ENCODE peak calls at places on chromosomes 5 and 9, in four cellular contexts. L is amniotic stem cell, U is adrenal gland, Y is IMR-90. J is an unnamed sample.

GRCh38 chr5:56961746-56962145 is 9.8 kb upstream of the MIER3 start:
- DNase-seq in L (no peak), U (no peak), Y (no peak), J (no peak)

GRCh38 chr5:146441896-146442295 is 5.2 kb upstream of the TCERG1 start:
- DNase-seq in L (no peak), U (no peak), Y (peak; percentile 36), J (no peak)

GRCh38 chr5:6328173-6328572 is 50.2 kb downstream of the MED10 start:
- DNase-seq in L (no peak), U (peak; percentile 34), Y (peak; percentile 1), J (peak; percentile 17)

GRCh38 chr5:82381591-82381990 is 103.4 kb upstream of the RPS23 start:
- DNase-seq in L (no peak), U (no peak), Y (no peak), J (no peak)

GRCh38 chr5:60453186-60453976 is 246.6 kb downstream of the DEPDC1B start:
- DNase-seq in L (no peak), U (no peak), Y (no peak), J (no peak)

GRCh38 chr5:9251379-9251980 is 294.4 kb downstream of the SEMA5A start:
- DNase-seq in L (no peak), U (no peak), Y (peak; percentile 80), J (peak; percentile 51)

GRCh38 chr5:138752951-138753793 is at the start of gene CTNNA1:
- DNase-seq in L (peak; percentile 27), U (peak; percentile 80), Y (peak; percentile 49), J (peak; percentile 69)

GRCh38 chr5:129359450-129359849 is 100.6 kb upstream of the ADAMTS19 start:
- DNase-seq in L (no peak), U (no peak), Y (no peak), J (no peak)

GRCh38 chr9:87586731-87587355 is 89.2 kb downstream of the DAPK1 start:
- DNase-seq in L (no peak), U (no peak), Y (no peak), J (no peak)

GRCh38 chr5:156380846-156381245 is 53.9 kb downstream of the SGCD start:
- DNase-seq in L (no peak), U (no peak), Y (peak; percentile 86), J (peak; percentile 44)

GRCh38 chr9:74463825-74464224 is 33.3 kb upstream of the RORB start:
- DNase-seq in L (no peak), U (no peak), Y (no peak), J (no peak)

GRCh38 chr5:142316051-142316450 is 8.8 kb downstream of the SPRY4 start:
- DNase-seq in L (peak; percentile 56), U (no peak), Y (peak; percentile 67), J (peak; percentile 67)

J was measured in fibroblast of villous mesenchyme.